ENCODE peak calls at places on chromosome 5, in five cellular contexts. One of them, this sample, is unnamed.

GRCh38 chr5:6584727-6585126 is 48.1 kb downstream of the NSUN2 start:
- DNase-seq in brain microvascular endothelial cell: no peak
- DNase-seq in stimulated activated CD8-positive, alpha-beta memory T cell treated with anti-CD3 and anti-CD28 coated beads, Interleukin-4, amount 100 ng/mL, for 1 hour: no peak
- DNase-seq in M059J: no peak
- DNase-seq in sciatic nerve: no peak
- DNase-seq in this sample: no peak

GRCh38 chr5:25944786-25945185 is 1093.6 kb downstream of the CDH9 start:
- DNase-seq in brain microvascular endothelial cell: no peak
- DNase-seq in stimulated activated CD8-positive, alpha-beta memory T cell treated with anti-CD3 and anti-CD28 coated beads, Interleukin-4, amount 100 ng/mL, for 1 hour: no peak
- DNase-seq in M059J: no peak
- DNase-seq in sciatic nerve: no peak
- DNase-seq in this sample: no peak

GRCh38 chr5:72815580-72816296 is 723 bp upstream of the TNPO1 start:
- DNase-seq in brain microvascular endothelial cell: no peak
- DNase-seq in stimulated activated CD8-positive, alpha-beta memory T cell treated with anti-CD3 and anti-CD28 coated beads, Interleukin-4, amount 100 ng/mL, for 1 hour: no peak
- DNase-seq in M059J: peak
- DNase-seq in sciatic nerve: no peak
- DNase-seq in this sample: no peak

GRCh38 chr5:16952968-16953671 is 17.0 kb upstream of the MYO10 start:
- DNase-seq in brain microvascular endothelial cell: no peak
- DNase-seq in stimulated activated CD8-positive, alpha-beta memory T cell treated with anti-CD3 and anti-CD28 coated beads, Interleukin-4, amount 100 ng/mL, for 1 hour: no peak
- DNase-seq in M059J: no peak
- DNase-seq in sciatic nerve: no peak
- DNase-seq in this sample: no peak

GRCh38 chr5:180330810-180331646 is 22.1 kb downstream of the GFPT2 start:
- DNase-seq in brain microvascular endothelial cell: peak
- DNase-seq in stimulated activated CD8-positive, alpha-beta memory T cell treated with anti-CD3 and anti-CD28 coated beads, Interleukin-4, amount 100 ng/mL, for 1 hour: no peak
- DNase-seq in M059J: peak
- DNase-seq in sciatic nerve: no peak
- DNase-seq in this sample: no peak

GRCh38 chr5:42250-42649 is 49.7 kb upstream of the PLEKHG4B start:
- DNase-seq in brain microvascular endothelial cell: peak
- DNase-seq in stimulated activated CD8-positive, alpha-beta memory T cell treated with anti-CD3 and anti-CD28 coated beads, Interleukin-4, amount 100 ng/mL, for 1 hour: no peak
- DNase-seq in M059J: peak
- DNase-seq in sciatic nerve: no peak
- DNase-seq in this sample: no peak

GRCh38 chr5:16253856-16254255 is 74.3 kb upstream of the MARCHF11 start:
- DNase-seq in brain microvascular endothelial cell: no peak
- DNase-seq in stimulated activated CD8-positive, alpha-beta memory T cell treated with anti-CD3 and anti-CD28 coated beads, Interleukin-4, amount 100 ng/mL, for 1 hour: no peak
- DNase-seq in M059J: no peak
- DNase-seq in sciatic nerve: no peak
- DNase-seq in this sample: no peak

GRCh38 chr5:175219256-175219835 is 224.6 kb downstream of the DRD1 start:
- DNase-seq in brain microvascular endothelial cell: no peak
- DNase-seq in stimulated activated CD8-positive, alpha-beta memory T cell treated with anti-CD3 and anti-CD28 coated beads, Interleukin-4, amount 100 ng/mL, for 1 hour: no peak
- DNase-seq in M059J: no peak
- DNase-seq in sciatic nerve: no peak
- DNase-seq in this sample: no peak

GRCh38 chr5:39902626-39903025 is 477.8 kb upstream of the DAB2 start:
- DNase-seq in brain microvascular endothelial cell: no peak
- DNase-seq in stimulated activated CD8-positive, alpha-beta memory T cell treated with anti-CD3 and anti-CD28 coated beads, Interleukin-4, amount 100 ng/mL, for 1 hour: no peak
- DNase-seq in M059J: no peak
- DNase-seq in sciatic nerve: no peak
- DNase-seq in this sample: no peak

GRCh38 chr5:135072357-135073247 is 38.6 kb upstream of the PITX1 start:
- DNase-seq in brain microvascular endothelial cell: no peak
- DNase-seq in stimulated activated CD8-positive, alpha-beta memory T cell treated with anti-CD3 and anti-CD28 coated beads, Interleukin-4, amount 100 ng/mL, for 1 hour: no peak
- DNase-seq in M059J: no peak
- DNase-seq in sciatic nerve: peak
- DNase-seq in this sample: no peak

GRCh38 chr5:78895616-78896015 is 89.5 kb downstream of the ARSB start:
- DNase-seq in brain microvascular endothelial cell: no peak
- DNase-seq in stimulated activated CD8-positive, alpha-beta memory T cell treated with anti-CD3 and anti-CD28 coated beads, Interleukin-4, amount 100 ng/mL, for 1 hour: no peak
- DNase-seq in M059J: no peak
- DNase-seq in sciatic nerve: no peak
- DNase-seq in this sample: no peak

GRCh38 chr5:136205061-136205702 is 12.2 kb upstream of the SMIM32 start:
- DNase-seq in brain microvascular endothelial cell: no peak
- DNase-seq in stimulated activated CD8-positive, alpha-beta memory T cell treated with anti-CD3 and anti-CD28 coated beads, Interleukin-4, amount 100 ng/mL, for 1 hour: no peak
- DNase-seq in M059J: peak
- DNase-seq in sciatic nerve: no peak
- DNase-seq in this sample: no peak

GRCh38 chr5:14109041-14109747 is 33.9 kb upstream of the TRIO start:
- DNase-seq in brain microvascular endothelial cell: peak
- DNase-seq in stimulated activated CD8-positive, alpha-beta memory T cell treated with anti-CD3 and anti-CD28 coated beads, Interleukin-4, amount 100 ng/mL, for 1 hour: no peak
- DNase-seq in M059J: peak
- DNase-seq in sciatic nerve: no peak
- DNase-seq in this sample: no peak

GRCh38 chr5:79829260-79829659 is 139.6 kb downstream of the CMYA5 start:
- DNase-seq in brain microvascular endothelial cell: no peak
- DNase-seq in stimulated activated CD8-positive, alpha-beta memory T cell treated with anti-CD3 and anti-CD28 coated beads, Interleukin-4, amount 100 ng/mL, for 1 hour: no peak
- DNase-seq in M059J: peak
- DNase-seq in sciatic nerve: no peak
- DNase-seq in this sample: no peak

GRCh38 chr5:58967597-58968281 is 384.9 kb downstream of the RAB3C start:
- DNase-seq in brain microvascular endothelial cell: no peak
- DNase-seq in stimulated activated CD8-positive, alpha-beta memory T cell treated with anti-CD3 and anti-CD28 coated beads, Interleukin-4, amount 100 ng/mL, for 1 hour: no peak
- DNase-seq in M059J: no peak
- DNase-seq in sciatic nerve: no peak
- DNase-seq in this sample: no peak

GRCh38 chr5:95986937-95987520 is 25.4 kb upstream of the ELL2 start:
- DNase-seq in brain microvascular endothelial cell: no peak
- DNase-seq in stimulated activated CD8-positive, alpha-beta memory T cell treated with anti-CD3 and anti-CD28 coated beads, Interleukin-4, amount 100 ng/mL, for 1 hour: no peak
- DNase-seq in M059J: no peak
- DNase-seq in sciatic nerve: no peak
- DNase-seq in this sample: no peak

GRCh38 chr5:52906845-52907244 is 82.3 kb upstream of the ITGA2 start:
- DNase-seq in brain microvascular endothelial cell: no peak
- DNase-seq in stimulated activated CD8-positive, alpha-beta memory T cell treated with anti-CD3 and anti-CD28 coated beads, Interleukin-4, amount 100 ng/mL, for 1 hour: no peak
- DNase-seq in M059J: no peak
- DNase-seq in sciatic nerve: no peak
- DNase-seq in this sample: no peak

GRCh38 chr5:96790851-96791513 is 16.8 kb downstream of the ERAP1 start:
- DNase-seq in brain microvascular endothelial cell: peak
- DNase-seq in stimulated activated CD8-positive, alpha-beta memory T cell treated with anti-CD3 and anti-CD28 coated beads, Interleukin-4, amount 100 ng/mL, for 1 hour: no peak
- DNase-seq in M059J: peak
- DNase-seq in sciatic nerve: no peak
- DNase-seq in this sample: no peak

GRCh38 chr5:43634621-43635020 is 31.6 kb downstream of the NNT start:
- DNase-seq in brain microvascular endothelial cell: no peak
- DNase-seq in stimulated activated CD8-positive, alpha-beta memory T cell treated with anti-CD3 and anti-CD28 coated beads, Interleukin-4, amount 100 ng/mL, for 1 hour: no peak
- DNase-seq in M059J: no peak
- DNase-seq in sciatic nerve: no peak
- DNase-seq in this sample: no peak

GRCh38 chr5:115825948-115826347 is 9.5 kb upstream of the CDO1 start:
- DNase-seq in brain microvascular endothelial cell: no peak
- DNase-seq in stimulated activated CD8-positive, alpha-beta memory T cell treated with anti-CD3 and anti-CD28 coated beads, Interleukin-4, amount 100 ng/mL, for 1 hour: no peak
- DNase-seq in M059J: no peak
- DNase-seq in sciatic nerve: no peak
- DNase-seq in this sample: no peak

GRCh38 chr5:86979801-86980510 is 287.7 kb upstream of the RASA1 start:
- DNase-seq in brain microvascular endothelial cell: peak
- DNase-seq in stimulated activated CD8-positive, alpha-beta memory T cell treated with anti-CD3 and anti-CD28 coated beads, Interleukin-4, amount 100 ng/mL, for 1 hour: no peak
- DNase-seq in M059J: peak
- DNase-seq in sciatic nerve: no peak
- DNase-seq in this sample: no peak

GRCh38 chr5:58901271-58901670 is 318.4 kb downstream of the RAB3C start:
- DNase-seq in brain microvascular endothelial cell: no peak
- DNase-seq in stimulated activated CD8-positive, alpha-beta memory T cell treated with anti-CD3 and anti-CD28 coated beads, Interleukin-4, amount 100 ng/mL, for 1 hour: no peak
- DNase-seq in M059J: no peak
- DNase-seq in sciatic nerve: no peak
- DNase-seq in this sample: no peak

GRCh38 chr5:149773245-149774095 is 43.4 kb downstream of the PPARGC1B start:
- DNase-seq in brain microvascular endothelial cell: no peak
- DNase-seq in stimulated activated CD8-positive, alpha-beta memory T cell treated with anti-CD3 and anti-CD28 coated beads, Interleukin-4, amount 100 ng/mL, for 1 hour: no peak
- DNase-seq in M059J: no peak
- DNase-seq in sciatic nerve: no peak
- DNase-seq in this sample: no peak

GRCh38 chr5:178403351-178403750 is 170.7 kb upstream of the PHYKPL start:
- DNase-seq in brain microvascular endothelial cell: no peak
- DNase-seq in stimulated activated CD8-positive, alpha-beta memory T cell treated with anti-CD3 and anti-CD28 coated beads, Interleukin-4, amount 100 ng/mL, for 1 hour: no peak
- DNase-seq in M059J: no peak
- DNase-seq in sciatic nerve: no peak
- DNase-seq in this sample: no peak

GRCh38 chr5:1447772-1448361 is 2.6 kb upstream of the SLC6A3 start:
- DNase-seq in brain microvascular endothelial cell: no peak
- DNase-seq in stimulated activated CD8-positive, alpha-beta memory T cell treated with anti-CD3 and anti-CD28 coated beads, Interleukin-4, amount 100 ng/mL, for 1 hour: no peak
- DNase-seq in M059J: no peak
- DNase-seq in sciatic nerve: peak
- DNase-seq in this sample: peak

GRCh38 chr5:66527478-66527877 is 68.7 kb upstream of the MAST4 start:
- DNase-seq in brain microvascular endothelial cell: no peak
- DNase-seq in stimulated activated CD8-positive, alpha-beta memory T cell treated with anti-CD3 and anti-CD28 coated beads, Interleukin-4, amount 100 ng/mL, for 1 hour: no peak
- DNase-seq in M059J: no peak
- DNase-seq in sciatic nerve: no peak
- DNase-seq in this sample: no peak

GRCh38 chr5:35030426-35030825 is 17.3 kb downstream of the AGXT2 start:
- DNase-seq in brain microvascular endothelial cell: no peak
- DNase-seq in stimulated activated CD8-positive, alpha-beta memory T cell treated with anti-CD3 and anti-CD28 coated beads, Interleukin-4, amount 100 ng/mL, for 1 hour: no peak
- DNase-seq in M059J: peak
- DNase-seq in sciatic nerve: no peak
- DNase-seq in this sample: no peak

GRCh38 chr5:150152636-150153462 is 2.8 kb downstream of the PDGFRB start:
- DNase-seq in brain microvascular endothelial cell: no peak
- DNase-seq in stimulated activated CD8-positive, alpha-beta memory T cell treated with anti-CD3 and anti-CD28 coated beads, Interleukin-4, amount 100 ng/mL, for 1 hour: no peak
- DNase-seq in M059J: no peak
- DNase-seq in sciatic nerve: peak
- DNase-seq in this sample: no peak

GRCh38 chr5:107542428-107542827 is 128.3 kb downstream of the EFNA5 start:
- DNase-seq in brain microvascular endothelial cell: peak
- DNase-seq in stimulated activated CD8-positive, alpha-beta memory T cell treated with anti-CD3 and anti-CD28 coated beads, Interleukin-4, amount 100 ng/mL, for 1 hour: no peak
- DNase-seq in M059J: peak
- DNase-seq in sciatic nerve: peak
- DNase-seq in this sample: no peak

GRCh38 chr5:149757956-149758355 is 27.8 kb downstream of the PPARGC1B start:
- DNase-seq in brain microvascular endothelial cell: no peak
- DNase-seq in stimulated activated CD8-positive, alpha-beta memory T cell treated with anti-CD3 and anti-CD28 coated beads, Interleukin-4, amount 100 ng/mL, for 1 hour: no peak
- DNase-seq in M059J: peak
- DNase-seq in sciatic nerve: no peak
- DNase-seq in this sample: no peak

GRCh38 chr5:133321833-133322420 is 270.1 kb downstream of the HSPA4 start:
- DNase-seq in brain microvascular endothelial cell: no peak
- DNase-seq in stimulated activated CD8-positive, alpha-beta memory T cell treated with anti-CD3 and anti-CD28 coated beads, Interleukin-4, amount 100 ng/mL, for 1 hour: no peak
- DNase-seq in M059J: no peak
- DNase-seq in sciatic nerve: no peak
- DNase-seq in this sample: no peak

GRCh38 chr5:2569201-2569600 is 182.3 kb downstream of the IRX2 start:
- DNase-seq in brain microvascular endothelial cell: no peak
- DNase-seq in stimulated activated CD8-positive, alpha-beta memory T cell treated with anti-CD3 and anti-CD28 coated beads, Interleukin-4, amount 100 ng/mL, for 1 hour: no peak
- DNase-seq in M059J: no peak
- DNase-seq in sciatic nerve: no peak
- DNase-seq in this sample: no peak

GRCh38 chr5:39629946-39630345 is 205.2 kb upstream of the DAB2 start:
- DNase-seq in brain microvascular endothelial cell: no peak
- DNase-seq in stimulated activated CD8-positive, alpha-beta memory T cell treated with anti-CD3 and anti-CD28 coated beads, Interleukin-4, amount 100 ng/mL, for 1 hour: no peak
- DNase-seq in M059J: no peak
- DNase-seq in sciatic nerve: no peak
- DNase-seq in this sample: no peak

GRCh38 chr5:110727025-110727314 is 499 bp upstream of the TMEM232 start:
- DNase-seq in brain microvascular endothelial cell: no peak
- DNase-seq in stimulated activated CD8-positive, alpha-beta memory T cell treated with anti-CD3 and anti-CD28 coated beads, Interleukin-4, amount 100 ng/mL, for 1 hour: no peak
- DNase-seq in M059J: peak
- DNase-seq in sciatic nerve: no peak
- DNase-seq in this sample: no peak

This sample was measured in activated CD8-positive, alpha-beta memory T cell treated with anti-CD3 and anti-CD28 coated beads for 24 hours.